ENCODE peak calls at places on chromosomes 5 and 9, in five cellular contexts. One of them, this sample, is unnamed.

GRCh38 chr5:102807878-102808502 is 52.9 kb downstream of the PAM start:
- ATAC-seq in upper lobe of left lung: no peak
- ATAC-seq in GM12878: no peak
- ATAC-seq in K562: no peak
- ATAC-seq in HepG2: no peak
- ATAC-seq in this sample: no peak

GRCh38 chr9:105039180-105039799 is 111.3 kb upstream of the ABCA1 start:
- ATAC-seq in GM12878: no peak
- ATAC-seq in K562: no peak
- ATAC-seq in HepG2: no peak
- ATAC-seq in upper lobe of left lung: no peak
- ATAC-seq in this sample: no peak

GRCh38 chr5:131104169-131104775 is 60.8 kb downstream of the HINT1 start:
- ATAC-seq in upper lobe of left lung: no peak
- ATAC-seq in HepG2: no peak
- ATAC-seq in K562: no peak
- ATAC-seq in GM12878: no peak
- ATAC-seq in this sample: no peak

GRCh38 chr9:115604831-115605483 is 487.0 kb upstream of the TNC start:
- ATAC-seq in upper lobe of left lung: peak
- ATAC-seq in GM12878: no peak
- ATAC-seq in K562: no peak
- ATAC-seq in HepG2: no peak
- ATAC-seq in this sample: no peak

GRCh38 chr9:1938675-1939170 is 76.4 kb upstream of the SMARCA2 start:
- ATAC-seq in HepG2: no peak
- ATAC-seq in GM12878: peak
- ATAC-seq in K562: no peak
- ATAC-seq in upper lobe of left lung: no peak
- ATAC-seq in this sample: no peak

GRCh38 chr5:82389347-82389746 is 111.2 kb upstream of the RPS23 start:
- ATAC-seq in upper lobe of left lung: no peak
- ATAC-seq in HepG2: no peak
- ATAC-seq in K562: peak
- ATAC-seq in GM12878: no peak
- ATAC-seq in this sample: no peak

GRCh38 chr5:77305222-77305846 is 94.9 kb downstream of the PDE8B start:
- ATAC-seq in upper lobe of left lung: no peak
- ATAC-seq in GM12878: no peak
- ATAC-seq in HepG2: no peak
- ATAC-seq in K562: no peak
- ATAC-seq in this sample: no peak

GRCh38 chr5:140182075-140182709 is 7.2 kb downstream of the CYSTM1 start:
- ATAC-seq in GM12878: peak
- ATAC-seq in K562: no peak
- ATAC-seq in upper lobe of left lung: peak
- ATAC-seq in HepG2: no peak
- ATAC-seq in this sample: peak

GRCh38 chr5:32290922-32291321 is 21.8 kb downstream of the MTMR12 start:
- ATAC-seq in GM12878: peak
- ATAC-seq in upper lobe of left lung: no peak
- ATAC-seq in K562: no peak
- ATAC-seq in HepG2: no peak
- ATAC-seq in this sample: no peak

GRCh38 chr5:168424506-168425298 is 61.6 kb upstream of the RARS1 start:
- ATAC-seq in HepG2: peak
- ATAC-seq in upper lobe of left lung: peak
- ATAC-seq in K562: no peak
- ATAC-seq in GM12878: no peak
- ATAC-seq in this sample: no peak

GRCh38 chr9:124008307-124008854 is 3.2 kb upstream of the LHX2 start:
- ATAC-seq in upper lobe of left lung: no peak
- ATAC-seq in HepG2: peak
- ATAC-seq in K562: no peak
- ATAC-seq in GM12878: peak
- ATAC-seq in this sample: no peak

GRCh38 chr9:94800424-94801117 is 74.1 kb downstream of the AOPEP start:
- ATAC-seq in HepG2: no peak
- ATAC-seq in K562: no peak
- ATAC-seq in upper lobe of left lung: peak
- ATAC-seq in GM12878: no peak
- ATAC-seq in this sample: no peak

GRCh38 chr9:2955616-2956015 is 111.7 kb upstream of the PUM3 start:
- ATAC-seq in GM12878: no peak
- ATAC-seq in upper lobe of left lung: no peak
- ATAC-seq in K562: no peak
- ATAC-seq in HepG2: no peak
- ATAC-seq in this sample: no peak

GRCh38 chr9:99362317-99362716 is 140.2 kb downstream of the SEC61B start:
- ATAC-seq in HepG2: peak
- ATAC-seq in GM12878: no peak
- ATAC-seq in upper lobe of left lung: no peak
- ATAC-seq in K562: no peak
- ATAC-seq in this sample: no peak

GRCh38 chr5:134432174-134432573 is 20.5 kb upstream of the CDKN2AIPNL start:
- ATAC-seq in K562: no peak
- ATAC-seq in GM12878: no peak
- ATAC-seq in upper lobe of left lung: no peak
- ATAC-seq in HepG2: no peak
- ATAC-seq in this sample: no peak

GRCh38 chr5:34968258-34968657 is 38.9 kb downstream of the DNAJC21 start:
- ATAC-seq in GM12878: no peak
- ATAC-seq in upper lobe of left lung: no peak
- ATAC-seq in HepG2: peak
- ATAC-seq in K562: no peak
- ATAC-seq in this sample: no peak

GRCh38 chr5:111699976-111700375 is 57.0 kb downstream of the NREP start:
- ATAC-seq in K562: no peak
- ATAC-seq in upper lobe of left lung: no peak
- ATAC-seq in GM12878: no peak
- ATAC-seq in HepG2: peak
- ATAC-seq in this sample: no peak

GRCh38 chr5:168836603-168837245 is 257.6 kb upstream of the PANK3 start:
- ATAC-seq in HepG2: no peak
- ATAC-seq in K562: no peak
- ATAC-seq in upper lobe of left lung: no peak
- ATAC-seq in GM12878: no peak
- ATAC-seq in this sample: no peak

GRCh38 chr5:38576442-38576841 is 20.0 kb upstream of the LIFR start:
- ATAC-seq in HepG2: no peak
- ATAC-seq in upper lobe of left lung: no peak
- ATAC-seq in K562: no peak
- ATAC-seq in GM12878: no peak
- ATAC-seq in this sample: no peak

GRCh38 chr9:84583866-84584265 is 85.7 kb upstream of the NTRK2 start:
- ATAC-seq in upper lobe of left lung: peak
- ATAC-seq in HepG2: no peak
- ATAC-seq in GM12878: no peak
- ATAC-seq in K562: no peak
- ATAC-seq in this sample: no peak

GRCh38 chr9:127754099-127754760 is 19.1 kb upstream of the TOR2A start:
- ATAC-seq in K562: peak
- ATAC-seq in HepG2: peak
- ATAC-seq in GM12878: no peak
- ATAC-seq in upper lobe of left lung: no peak
- ATAC-seq in this sample: no peak

GRCh38 chr5:36507332-36507952 is 99.0 kb upstream of the SLC1A3 start:
- ATAC-seq in upper lobe of left lung: peak
- ATAC-seq in HepG2: peak
- ATAC-seq in GM12878: peak
- ATAC-seq in K562: peak
- ATAC-seq in this sample: peak

GRCh38 chr9:129583308-129584038 is 37.4 kb downstream of the C9orf50 start:
- ATAC-seq in K562: peak
- ATAC-seq in HepG2: peak
- ATAC-seq in upper lobe of left lung: peak
- ATAC-seq in GM12878: no peak
- ATAC-seq in this sample: no peak

GRCh38 chr9:104743377-104743985 is 4.0 kb upstream of the NIPSNAP3A start:
- ATAC-seq in GM12878: peak
- ATAC-seq in HepG2: peak
- ATAC-seq in upper lobe of left lung: peak
- ATAC-seq in K562: peak
- ATAC-seq in this sample: no peak

GRCh38 chr5:157496847-157497246 is 36.8 kb downstream of the NIPAL4 start:
- ATAC-seq in HepG2: no peak
- ATAC-seq in GM12878: no peak
- ATAC-seq in upper lobe of left lung: peak
- ATAC-seq in K562: no peak
- ATAC-seq in this sample: peak

GRCh38 chr9:85647571-85647970 is 94.2 kb downstream of the AGTPBP1 start:
- ATAC-seq in upper lobe of left lung: no peak
- ATAC-seq in K562: no peak
- ATAC-seq in HepG2: no peak
- ATAC-seq in GM12878: peak
- ATAC-seq in this sample: no peak

GRCh38 chr9:37602817-37603216 is 10.4 kb upstream of the TOMM5 start:
- ATAC-seq in GM12878: no peak
- ATAC-seq in HepG2: peak
- ATAC-seq in K562: peak
- ATAC-seq in upper lobe of left lung: peak
- ATAC-seq in this sample: peak

GRCh38 chr9:133598978-133599377 is 10.2 kb downstream of the FAM163B start:
- ATAC-seq in GM12878: no peak
- ATAC-seq in HepG2: no peak
- ATAC-seq in upper lobe of left lung: no peak
- ATAC-seq in K562: no peak
- ATAC-seq in this sample: no peak

GRCh38 chr9:37515620-37516258 is 30.0 kb downstream of the POLR1E start:
- ATAC-seq in upper lobe of left lung: no peak
- ATAC-seq in K562: no peak
- ATAC-seq in HepG2: no peak
- ATAC-seq in GM12878: no peak
- ATAC-seq in this sample: no peak

GRCh38 chr9:7405924-7406604 is 393.5 kb downstream of the DMAC1 start:
- ATAC-seq in GM12878: peak
- ATAC-seq in upper lobe of left lung: no peak
- ATAC-seq in K562: no peak
- ATAC-seq in HepG2: no peak
- ATAC-seq in this sample: no peak

GRCh38 chr5:91182763-91183162 is 200.4 kb downstream of the ARRDC3 start:
- ATAC-seq in HepG2: no peak
- ATAC-seq in GM12878: peak
- ATAC-seq in K562: peak
- ATAC-seq in upper lobe of left lung: peak
- ATAC-seq in this sample: peak

GRCh38 chr5:177366528-177367322 is 9.0 kb downstream of the RGS14 start:
- ATAC-seq in K562: peak
- ATAC-seq in GM12878: no peak
- ATAC-seq in upper lobe of left lung: peak
- ATAC-seq in HepG2: peak
- ATAC-seq in this sample: peak

GRCh38 chr5:78076351-78076750 is 218.1 kb downstream of the AP3B1 start:
- ATAC-seq in upper lobe of left lung: no peak
- ATAC-seq in GM12878: peak
- ATAC-seq in HepG2: no peak
- ATAC-seq in K562: peak
- ATAC-seq in this sample: no peak

GRCh38 chr5:106152569-106152968 is 1518.2 kb downstream of the EFNA5 start:
- ATAC-seq in upper lobe of left lung: no peak
- ATAC-seq in HepG2: no peak
- ATAC-seq in GM12878: no peak
- ATAC-seq in K562: no peak
- ATAC-seq in this sample: no peak

DNA sequence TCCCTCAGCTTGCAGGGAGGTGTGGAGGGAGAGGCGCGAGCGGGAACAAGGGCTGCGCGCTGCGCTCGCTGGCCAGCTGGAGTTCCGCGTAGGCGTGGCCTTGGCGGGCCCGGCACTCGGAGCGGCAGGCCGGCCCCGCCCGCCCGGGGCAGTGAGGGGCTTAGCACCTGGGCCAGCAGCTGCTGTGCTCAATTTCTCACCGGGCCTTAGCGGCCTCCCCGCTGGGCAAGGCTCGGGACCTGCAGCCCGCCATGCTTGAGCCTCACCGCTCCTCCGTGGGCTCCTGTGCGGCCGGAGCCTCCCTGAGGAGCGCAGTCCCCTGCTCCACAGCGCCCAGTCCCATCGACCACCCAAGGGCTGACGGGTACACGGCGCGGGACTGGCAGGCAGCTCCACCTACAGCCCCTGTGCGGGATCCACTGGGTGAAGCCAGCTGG is 1516.4 kb downstream of the EFNA5 start:
- ATAC-seq in HepG2: no peak
- ATAC-seq in upper lobe of left lung: no peak
- ATAC-seq in GM12878: no peak
- ATAC-seq in K562: peak
- ATAC-seq in this sample: no peak
- TF ChIP-seq POLR2A in HepG2: no peak
- TF ChIP-seq POLR2A in upper lobe of left lung: no peak
- TF ChIP-seq POLR2A in GM12878: no peak
- TF ChIP-seq POLR2A in K562: no peak
- TF ChIP-seq POLR2A in this sample: no peak

DNA sequence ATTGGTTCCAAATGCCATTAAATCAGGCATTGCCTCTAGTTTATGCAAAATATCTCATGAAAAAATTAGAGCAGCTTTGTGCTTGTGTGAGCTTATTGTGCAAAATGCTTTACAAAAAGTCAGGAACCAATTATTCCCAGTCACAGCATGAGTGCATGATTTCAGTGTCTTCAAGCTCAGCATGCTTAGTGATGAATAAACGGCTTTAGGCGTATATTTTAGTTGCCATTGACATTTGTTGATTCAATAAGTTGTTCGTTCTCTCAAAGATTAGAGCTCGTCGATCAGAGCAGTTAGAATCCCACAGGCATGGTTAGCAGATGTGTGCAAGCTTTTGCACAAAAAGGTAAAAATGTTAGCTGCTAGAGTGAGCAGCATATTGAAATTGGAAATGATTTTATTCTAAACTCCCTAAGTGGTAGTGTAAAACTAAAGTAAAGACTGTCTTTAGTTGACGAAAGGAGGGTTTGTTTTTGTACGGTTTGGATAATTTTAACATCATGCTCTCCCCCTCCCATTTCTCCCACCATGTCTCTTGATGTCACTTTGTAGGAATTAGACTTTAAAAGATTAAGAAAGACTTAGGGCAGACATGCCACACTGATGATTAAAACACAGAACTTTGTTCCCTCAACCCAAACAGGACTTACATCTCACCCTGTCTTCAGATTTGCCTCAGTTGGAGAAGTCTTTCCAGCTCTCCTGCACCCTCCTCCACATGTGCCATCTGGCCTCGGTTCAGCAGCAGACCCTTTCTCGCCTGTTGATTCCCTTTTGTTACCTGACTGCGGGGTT is 25.0 kb upstream of the EXOC3 start:
- ATAC-seq in GM12878: no peak
- ATAC-seq in HepG2: no peak
- ATAC-seq in upper lobe of left lung: no peak
- ATAC-seq in K562: no peak
- ATAC-seq in this sample: no peak
- TF ChIP-seq POLR2AphosphoS5 in GM12878: no peak
- TF ChIP-seq POLR2AphosphoS5 in HepG2: no peak
- TF ChIP-seq POLR2AphosphoS5 in upper lobe of left lung: no peak
- TF ChIP-seq POLR2AphosphoS5 in K562: no peak
- TF ChIP-seq POLR2AphosphoS5 in this sample: no peak

GRCh38 chr9:19162956-19163355 is 35.7 kb upstream of the PLIN2 start:
- ATAC-seq in GM12878: no peak
- ATAC-seq in HepG2: no peak
- ATAC-seq in K562: no peak
- ATAC-seq in upper lobe of left lung: peak
- ATAC-seq in this sample: peak
- TF ChIP-seq EP300 in GM12878: no peak
- TF ChIP-seq EP300 in HepG2: no peak
- TF ChIP-seq EP300 in K562: no peak
- TF ChIP-seq EP300 in upper lobe of left lung: no peak
- TF ChIP-seq EP300 in this sample: no peak

GRCh38 chr9:35079426-35080341 is at the start of gene FANCG:
- ATAC-seq in HepG2: peak
- ATAC-seq in K562: peak
- ATAC-seq in GM12878: peak
- ATAC-seq in upper lobe of left lung: peak
- ATAC-seq in this sample: peak
- TF ChIP-seq POLR2A in HepG2: peak
- TF ChIP-seq POLR2A in K562: peak
- TF ChIP-seq POLR2A in GM12878: peak
- TF ChIP-seq POLR2A in upper lobe of left lung: no peak
- TF ChIP-seq POLR2A in this sample: no peak

This sample was measured in gastroesophageal sphincter.